ENCODE peak calls at places on chromosomes 12 and 14, in seven cellular contexts. Q is K562, G is SK-N-SH, Z is GM12892, C is GM12878, H is H1, D is HepG2. F is an unnamed sample.

GRCh38 chr12:41967668-41968649 is 176.7 kb downstream of the GXYLT1 start:
- DNase-seq in Q (no peak), G (peak; percentile 14), Z (no peak), C (no peak), H (peak; percentile 58), D (no peak), F (no peak)

GRCh38 chr14:54589076-54589475 is 22.1 kb downstream of the SAMD4A start:
- DNase-seq in Q (no peak), G (no peak), Z (no peak), C (no peak), H (no peak), D (no peak), F (no peak)

GRCh38 chr14:93109572-93110481 is 5.9 kb downstream of the ITPK1 start:
- DNase-seq in Q (no peak), G (no peak), Z (no peak), C (no peak), H (no peak), D (no peak), F (no peak)

GRCh38 chr14:39102265-39102968 is 618 bp downstream of the SEC23A start:
- DNase-seq in Q (no peak), G (no peak), Z (no peak), C (no peak), H (no peak), D (peak; percentile 98), F (peak; percentile 13)

GRCh38 chr12:23950775-23951391 is 1.4 kb upstream of the SOX5 start:
- DNase-seq in Q (no peak), G (peak; percentile 9), Z (no peak), C (no peak), H (no peak), D (peak; percentile 66), F (no peak)

GRCh38 chr12:121441555-121441954 is 41.6 kb downstream of the RNF34 start:
- DNase-seq in Q (no peak), G (peak; percentile 39), Z (no peak), C (no peak), H (no peak), D (peak; percentile 28), F (no peak)

GRCh38 chr12:3256103-3256551 is 178.9 kb downstream of the TSPAN9 start:
- DNase-seq in Q (no peak), G (no peak), Z (no peak), C (no peak), H (no peak), D (no peak), F (no peak)

GRCh38 chr14:61178226-61179060 is 102.7 kb downstream of the TMEM30B start:
- DNase-seq in Q (no peak), G (no peak), Z (no peak), C (no peak), H (no peak), D (peak; percentile 85), F (no peak)

GRCh38 chr14:100788517-100789365 is 37.2 kb upstream of the MEG3 start:
- DNase-seq in Q (peak; percentile 48), G (no peak), Z (no peak), C (no peak), H (no peak), D (peak; percentile 62), F (no peak)

GRCh38 chr14:33364536-33364935 is 425.9 kb downstream of the NPAS3 start:
- DNase-seq in Q (no peak), G (no peak), Z (no peak), C (no peak), H (no peak), D (no peak), F (no peak)

GRCh38 chr12:44457465-44457864 is 418.6 kb downstream of the NELL2 start:
- DNase-seq in Q (no peak), G (no peak), Z (no peak), C (no peak), H (no peak), D (no peak), F (no peak)

GRCh38 chr14:36671149-36671548 is 9.5 kb downstream of the PAX9 start:
- DNase-seq in Q (no peak), G (no peak), Z (no peak), C (no peak), H (no peak), D (no peak), F (no peak)

GRCh38 chr12:40015360-40015759 is 90.5 kb downstream of the SLC2A13 start:
- DNase-seq in Q (no peak), G (no peak), Z (no peak), C (no peak), H (no peak), D (no peak), F (no peak)

GRCh38 chr14:38065101-38065762 is 142.5 kb upstream of the SSTR1 start:
- DNase-seq in Q (no peak), G (no peak), Z (no peak), C (no peak), H (no peak), D (no peak), F (no peak)

GRCh38 chr12:21573733-21574358 is 30.8 kb downstream of the GYS2 start:
- DNase-seq in Q (no peak), G (no peak), Z (no peak), C (no peak), H (no peak), D (no peak), F (no peak)

GRCh38 chr14:47675489-47676300 is at the start of gene MDGA2:
- DNase-seq in Q (no peak), G (peak; percentile 28), Z (no peak), C (no peak), H (peak; percentile 54), D (no peak), F (peak; percentile 20)

GRCh38 chr12:558595-558994 is 98.9 kb downstream of the B4GALNT3 start:
- DNase-seq in Q (no peak), G (no peak), Z (no peak), C (no peak), H (no peak), D (no peak), F (no peak)

GRCh38 chr14:101367421-101368261 is 193.7 kb upstream of the DIO3 start:
- DNase-seq in Q (no peak), G (no peak), Z (no peak), C (no peak), H (no peak), D (no peak), F (no peak)

GRCh38 chr14:79057333-79057732 is 887.2 kb downstream of the NRXN3 start:
- DNase-seq in Q (no peak), G (no peak), Z (no peak), C (no peak), H (no peak), D (no peak), F (no peak)

GRCh38 chr12:113991224-113992044 is 25.3 kb upstream of the RBM19 start:
- DNase-seq in Q (no peak), G (no peak), Z (no peak), C (no peak), H (no peak), D (no peak), F (no peak)

DNA sequence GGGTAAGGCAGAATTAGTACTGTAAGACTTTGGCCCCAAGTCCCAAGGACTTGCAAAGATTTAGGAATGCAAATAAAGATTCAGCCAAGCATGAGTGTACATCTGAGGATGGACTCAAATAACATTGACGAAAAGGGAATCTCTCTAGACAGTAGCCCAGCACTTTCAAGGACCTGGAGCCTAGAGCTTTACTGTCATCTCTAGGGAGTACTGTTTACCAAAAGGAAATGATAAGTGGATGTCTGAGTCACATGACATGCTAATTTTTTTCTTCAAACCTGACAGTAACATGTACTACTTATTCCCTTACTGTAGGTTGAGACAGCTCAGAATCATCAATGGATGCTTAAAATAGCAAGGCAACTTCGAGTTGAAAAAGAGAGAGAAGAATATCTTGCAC is 10.9 kb downstream of the IFT81 start:
- DNase-seq in Q (no peak), G (no peak), Z (no peak), C (no peak), H (no peak), D (no peak), F (no peak)
- TF ChIP-seq POLR2AphosphoS5 in Q (no peak), G (no peak), Z (no peak), C (no peak), H (no peak), D (no peak), F (no peak)

GRCh38 chr12:58309806-58310205 is 368.4 kb downstream of the ATP23 start:
- DNase-seq in Q (no peak), G (no peak), Z (no peak), C (no peak), H (no peak), D (no peak), F (no peak)
- TF ChIP-seq TAF1 in Q (no peak), G (no peak), Z (no peak), C (no peak), H (no peak), D (no peak), F (no peak)

DNA sequence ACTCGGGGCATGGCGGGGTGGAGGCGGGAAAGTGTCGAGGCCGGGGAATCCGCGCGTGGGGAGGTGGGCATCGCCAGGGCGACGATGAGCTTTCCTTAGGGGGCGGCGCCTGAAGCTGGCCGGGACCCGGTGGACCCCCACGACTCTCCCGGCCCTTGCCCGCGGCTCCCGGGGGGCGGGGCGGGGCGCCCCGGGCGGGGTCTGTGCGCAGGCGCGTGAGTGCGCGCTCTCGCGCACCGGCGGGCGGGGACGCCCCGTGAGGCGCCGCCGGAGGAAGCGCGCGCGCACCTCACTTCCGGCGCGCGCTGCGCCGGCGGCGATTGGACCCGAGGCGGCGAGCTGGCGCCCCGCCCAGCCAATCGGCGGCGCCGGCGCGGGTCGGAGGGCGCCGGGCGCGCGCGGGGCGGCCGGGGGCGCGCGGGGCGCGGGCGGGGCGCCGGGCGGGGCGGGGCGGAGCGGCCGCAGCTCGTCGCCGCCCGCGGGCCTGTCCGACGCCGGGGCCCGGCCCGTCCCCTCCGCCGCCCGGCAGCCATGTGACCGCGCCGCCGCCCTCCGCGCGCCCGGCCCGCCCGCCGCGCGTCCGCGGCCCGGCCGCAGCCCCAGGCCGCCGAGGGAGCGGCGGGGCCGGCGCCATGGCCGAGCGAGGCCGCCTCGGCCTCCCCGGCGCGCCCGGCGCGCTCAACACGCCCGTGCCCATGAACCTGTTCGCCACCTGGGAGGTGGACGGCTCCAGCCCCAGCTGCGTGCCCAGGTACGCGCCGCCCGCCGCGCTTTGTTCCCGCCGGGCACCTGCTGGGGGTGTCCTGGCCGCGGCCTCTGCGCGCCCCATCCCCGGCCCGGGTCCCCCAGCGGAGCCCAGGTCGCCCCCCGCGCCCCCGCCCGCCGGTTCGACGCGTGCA is at the start of gene PACS2:
- DNase-seq in Q (peak; percentile 94), G (peak; percentile 98), Z (peak; percentile 99), C (no peak), H (peak; percentile 36), D (peak; percentile 46), F (peak; percentile 99)
- TF ChIP-seq POLR2AphosphoS5 in Q (no peak), G (no peak), Z (no peak), C (no peak), H (no peak), D (no peak), F (no peak)

GRCh38 chr12:116164263-116164817 is 113.2 kb downstream of the MED13L start:
- DNase-seq in Q (peak; percentile 29), G (peak; percentile 38), Z (no peak), C (no peak), H (no peak), D (no peak), F (no peak)
- TF ChIP-seq TAF1 in Q (no peak), G (no peak), Z (no peak), C (no peak), H (no peak), D (no peak), F (no peak)

GRCh38 chr12:123388218-123388947 is 4.5 kb downstream of the KMT5A start:
- DNase-seq in Q (peak; percentile 86), G (peak; percentile 98), Z (peak; percentile 85), C (peak; percentile 21), H (no peak), D (peak; percentile 58), F (peak; percentile 82)
- TF ChIP-seq POLR2AphosphoS5 in Q (peak; percentile 94), G (no peak), Z (peak; percentile 54), C (no peak), H (no peak), D (no peak), F (peak; percentile 30)

F was measured in GM12891.